ENCODE peak calls at places on chromosomes 5 and 9, in seven cellular contexts. E is H9, S is H1, C is neuronal stem cell, D is IMR-90, L is mesenchymal stem cell, J is trophoblast cell. Z is an unnamed sample.

GRCh38 chr9:136729144-136729543 is 13.6 kb downstream of the LCN10 start:
- DNase-seq in S (no peak), L (no peak), C (no peak), E (no peak), J (no peak), D (no peak), Z (no peak)

GRCh38 chr5:131379723-131380122 is 115.9 kb downstream of the CDC42SE2 start:
- DNase-seq in J (peak; percentile 35), E (no peak), S (no peak), L (peak; percentile 95), D (peak; percentile 79), C (no peak), Z (no peak)

GRCh38 chr5:144583493-144584154 is 413.0 kb downstream of the KCTD16 start:
- DNase-seq in J (no peak), E (no peak), D (no peak), L (no peak), C (peak; percentile 64), S (no peak), Z (no peak)

GRCh38 chr9:99073985-99074901 is 30.7 kb upstream of the TGFBR1 start:
- DNase-seq in J (no peak), L (no peak), C (no peak), D (no peak), S (no peak), E (no peak), Z (no peak)

GRCh38 chr9:7549261-7549660 is 250.3 kb downstream of the DMAC1 start:
- DNase-seq in J (no peak), S (peak; percentile 53), E (peak; percentile 78), L (peak; percentile 53), D (no peak), C (no peak), Z (peak; percentile 92)

GRCh38 chr5:167694562-167694961 is 596.9 kb upstream of the WWC1 start:
- DNase-seq in C (no peak), E (no peak), J (no peak), L (peak; percentile 19), S (no peak), D (no peak), Z (no peak)

GRCh38 chr5:149680810-149681221 is 49.3 kb upstream of the PPARGC1B start:
- DNase-seq in S (no peak), D (no peak), L (no peak), J (peak; percentile 17), C (no peak), E (no peak), Z (no peak)

GRCh38 chr9:126112135-126112720 is 214.4 kb upstream of the MVB12B start:
- DNase-seq in C (no peak), E (peak; percentile 26), S (no peak), J (no peak), L (no peak), D (no peak), Z (no peak)

GRCh38 chr9:38160613-38161215 is 91.7 kb upstream of the SHB start:
- DNase-seq in D (peak; percentile 51), E (peak; percentile 78), L (peak; percentile 52), C (peak; percentile 65), J (peak; percentile 67), S (peak; percentile 87), Z (peak; percentile 80)

GRCh38 chr9:77710965-77711657 is 63.0 kb upstream of the GNA14 start:
- DNase-seq in C (no peak), S (no peak), L (no peak), E (no peak), D (no peak), J (no peak), Z (peak; percentile 17)

GRCh38 chr5:31029925-31030324 is 163.6 kb upstream of the CDH6 start:
- DNase-seq in C (no peak), L (no peak), E (peak; percentile 65), S (peak; percentile 59), J (no peak), D (no peak), Z (peak; percentile 44)

GRCh38 chr5:145752534-145752933 is 82.6 kb downstream of the PRELID2 start:
- DNase-seq in S (no peak), J (no peak), E (no peak), D (no peak), C (no peak), L (no peak), Z (no peak)

GRCh38 chr9:1416261-1416660 is 366.1 kb downstream of the DMRT2 start:
- DNase-seq in D (no peak), L (no peak), S (no peak), E (no peak), C (no peak), J (no peak), Z (no peak)

GRCh38 chr5:321233-321725 is at the start of gene AHRR:
- DNase-seq in J (peak; percentile 79), E (peak; percentile 71), S (peak; percentile 91), L (peak; percentile 76), C (peak; percentile 69), D (peak; percentile 53), Z (peak; percentile 73)

GRCh38 chr5:150579462-150580400 is 60.7 kb upstream of the SYNPO start:
- DNase-seq in D (no peak), C (no peak), E (no peak), J (no peak), S (no peak), L (no peak), Z (no peak)

GRCh38 chr9:109086221-109086620 is 33.5 kb downstream of the TMEM245 start:
- DNase-seq in L (peak; percentile 58), S (no peak), D (peak; percentile 68), C (no peak), J (peak; percentile 55), E (no peak), Z (no peak)

GRCh38 chr5:111278824-111279504 is 54.8 kb downstream of the CAMK4 start:
- DNase-seq in C (peak; percentile 63), S (peak; percentile 94), E (peak; percentile 79), L (peak; percentile 68), D (no peak), J (peak; percentile 78), Z (peak; percentile 79)

GRCh38 chr9:133227242-133227860 is 18.3 kb upstream of the OBP2B start:
- DNase-seq in C (no peak), D (no peak), J (no peak), E (peak; percentile 25), S (peak; percentile 41), L (no peak), Z (no peak)

GRCh38 chr9:105142406-105143092 is 101.9 kb upstream of the SLC44A1 start:
- DNase-seq in L (no peak), J (peak; percentile 34), E (no peak), C (no peak), D (peak; percentile 59), S (no peak), Z (no peak)

GRCh38 chr5:64199425-64199824 is 33.8 kb downstream of the RNF180 start:
- DNase-seq in C (no peak), L (no peak), S (no peak), J (no peak), E (no peak), D (no peak), Z (no peak)

GRCh38 chr9:127689332-127690000 is 17.3 kb upstream of the CFAP157 start:
- DNase-seq in D (no peak), L (no peak), S (no peak), C (no peak), J (no peak), E (no peak), Z (no peak)

GRCh38 chr9:18390393-18390792 is 83.6 kb upstream of the ADAMTSL1 start:
- DNase-seq in E (no peak), D (peak; percentile 26), C (no peak), L (peak; percentile 33), J (no peak), S (no peak), Z (no peak)

GRCh38 chr5:177409043-177409801 is at the start of gene F12:
- DNase-seq in C (no peak), E (no peak), J (no peak), D (no peak), L (no peak), S (no peak), Z (no peak)
- H3K18ac ChIP-seq in C (no peak within 1 kb of the TSS), E (no peak within 1 kb of the TSS), J (no peak within 1 kb of the TSS), D (no peak within 1 kb of the TSS), L (no peak within 1 kb of the TSS), S (no peak within 1 kb of the TSS), Z (no peak within 1 kb of the TSS)

DNA sequence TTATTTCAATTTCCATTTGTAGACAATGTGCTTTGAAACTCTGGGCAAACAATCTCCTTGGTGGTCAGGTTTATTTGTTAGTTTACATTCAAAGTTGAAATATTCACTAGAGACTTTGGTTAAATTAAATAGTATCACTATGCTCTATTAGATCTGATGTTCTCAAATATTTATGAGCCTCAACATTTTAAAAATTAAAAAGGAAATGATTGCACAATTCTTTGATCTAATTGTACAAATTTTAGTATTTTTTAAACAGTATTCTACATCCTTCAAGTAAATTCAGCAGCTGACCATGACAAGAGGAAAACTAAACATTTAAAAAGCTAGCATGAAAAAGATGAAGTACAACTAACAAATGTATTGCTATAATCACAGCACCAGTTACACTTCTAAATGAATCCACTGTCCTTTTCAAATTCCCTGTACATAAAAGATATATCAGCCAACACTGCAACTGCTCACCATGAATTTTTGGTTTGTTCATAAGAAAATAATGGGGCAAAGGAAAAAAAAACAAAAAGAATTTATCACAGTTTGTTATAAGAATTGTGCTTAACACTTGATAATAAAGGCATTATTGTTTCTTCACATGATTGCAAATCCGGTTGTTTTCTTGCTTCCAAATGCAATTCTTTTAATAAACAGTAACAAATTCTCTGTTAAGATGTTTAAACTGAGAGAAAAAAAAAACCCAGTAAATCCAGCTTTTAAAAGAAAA is 10.7 kb downstream of the SETD9 start:
- DNase-seq in D (no peak), C (no peak), L (no peak), E (no peak), S (no peak), J (no peak), Z (no peak)
- H3K4ac ChIP-seq in D (no peak overlapping the region), C (no peak overlapping the region), L (no peak overlapping the region), E (no peak overlapping the region), S (no peak overlapping the region), J (no peak overlapping the region), Z (no peak overlapping the region)

DNA sequence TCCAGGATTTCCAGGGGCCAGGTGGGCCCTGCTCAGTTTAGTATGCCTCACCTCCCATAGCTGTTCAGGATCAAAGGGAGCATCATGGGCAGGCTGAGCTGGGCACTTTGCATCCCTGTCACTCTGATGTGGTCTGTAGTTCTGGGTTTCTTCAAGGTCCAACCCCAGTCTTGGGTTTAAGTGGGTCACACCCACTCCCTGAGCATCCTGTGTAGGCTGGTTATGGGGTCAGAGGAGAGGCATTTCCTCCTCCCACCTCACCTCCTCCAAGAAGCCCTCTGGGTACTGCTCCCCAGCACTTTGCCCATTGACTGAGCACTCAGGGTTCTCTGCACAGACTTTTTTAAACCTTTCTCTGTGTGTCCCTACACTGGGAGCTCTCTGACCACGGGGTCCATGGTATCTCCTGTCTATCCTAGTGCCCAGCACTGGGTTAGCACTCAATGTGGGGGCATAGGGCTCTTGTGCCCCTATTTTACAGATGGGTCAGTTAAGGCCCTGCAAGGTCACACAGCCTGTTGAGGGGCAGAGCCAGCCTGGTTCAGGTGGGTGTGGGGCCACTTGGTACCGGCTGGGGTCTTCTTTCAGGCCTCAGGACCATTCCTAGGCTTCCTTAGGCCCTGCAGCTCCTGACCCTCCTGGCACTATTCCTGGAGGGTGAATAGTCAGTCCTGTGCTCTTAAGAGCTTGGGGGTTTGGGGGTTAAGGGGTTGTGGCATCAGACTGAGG is 19.0 kb downstream of the CXXC5 start:
- DNase-seq in D (no peak), C (no peak), J (no peak), S (no peak), E (no peak), L (no peak), Z (no peak)
- H3K18ac ChIP-seq in D (no peak overlapping the region), C (peak overlapping the region; percentile 39), J (peak overlapping the region; percentile 0), S (no peak overlapping the region), E (no peak overlapping the region), L (no peak overlapping the region), Z (no peak overlapping the region)

DNA sequence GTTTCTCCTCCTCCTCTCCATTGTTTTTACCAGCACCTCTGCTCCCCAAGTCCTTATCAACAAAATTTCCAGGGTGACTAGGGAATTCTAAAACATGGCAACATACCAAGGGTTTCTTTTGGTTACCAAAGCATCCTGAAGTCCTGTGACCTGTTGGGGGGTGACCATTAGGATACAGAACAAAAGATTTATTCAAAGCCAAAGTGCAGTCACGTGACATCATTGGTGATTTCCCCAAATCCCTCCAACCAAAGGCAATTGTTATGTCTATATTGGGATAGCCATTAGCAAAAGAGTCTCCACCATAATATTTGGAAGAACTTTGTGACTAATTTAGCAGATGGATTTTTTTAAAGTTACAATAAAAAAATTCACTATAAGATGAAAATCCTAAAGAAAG is 168.4 kb downstream of the TRPM6 start:
- DNase-seq in S (no peak), C (no peak), J (no peak), D (no peak), L (no peak), E (no peak), Z (no peak)
- H3K4ac ChIP-seq in S (no peak overlapping the region), C (no peak overlapping the region), J (no peak overlapping the region), D (no peak overlapping the region), L (no peak overlapping the region), E (no peak overlapping the region), Z (no peak overlapping the region)

Z was measured in mesendoderm.